ENCODE peak calls at places on chromosomes 2 and 18, in six cellular contexts. L is NCI-H1436, H is NCI-H1092 treated with DMSO at 0.1 percent for 48 hours, R is kidney epithelial cell, N is left colon, Y is erythroblast. P is an unnamed sample.

GRCh38 chr2:235511187-235511661 is 17.4 kb downstream of the AGAP1 start:
- DNase-seq in L (no peak), H (no peak), R (peak; percentile 91), N (peak; percentile 68), Y (no peak), P (no peak)

GRCh38 chr2:113275556-113276215 is 3.0 kb downstream of the PAX8 start:
- DNase-seq in L (no peak), H (no peak), R (no peak), N (no peak), Y (no peak), P (no peak)

GRCh38 chr18:67662996-67663395 is 146.5 kb upstream of the DSEL start:
- DNase-seq in L (no peak), H (no peak), R (no peak), N (no peak), Y (no peak), P (no peak)

GRCh38 chr2:24924266-24924665 is 4.2 kb upstream of the ADCY3 start:
- DNase-seq in L (no peak), H (no peak), R (no peak), N (no peak), Y (no peak), P (no peak)

GRCh38 chr2:219810895-219811294 is 183.5 kb downstream of the SLC4A3 start:
- DNase-seq in L (no peak), H (no peak), R (no peak), N (no peak), Y (no peak), P (no peak)

GRCh38 chr2:38778686-38779082 is 674 bp downstream of the GEMIN6 start:
- DNase-seq in L (no peak), H (no peak), R (no peak), N (no peak), Y (no peak), P (no peak)

GRCh38 chr2:152847067-152847466 is 128.6 kb downstream of the ARL6IP6 start:
- DNase-seq in L (no peak), H (no peak), R (peak; percentile 5), N (no peak), Y (no peak), P (no peak)

GRCh38 chr2:35973737-35974132 is 381.8 kb upstream of the CRIM1 start:
- DNase-seq in L (no peak), H (no peak), R (peak; percentile 42), N (no peak), Y (no peak), P (no peak)

GRCh38 chr2:27966466-27966865 is 75.9 kb downstream of the BABAM2 start:
- DNase-seq in L (no peak), H (no peak), R (no peak), N (no peak), Y (no peak), P (no peak)

GRCh38 chr2:199261221-199261620 is 196.5 kb downstream of the SATB2 start:
- DNase-seq in L (no peak), H (peak; percentile 81), R (no peak), N (peak; percentile 22), Y (no peak), P (no peak)